ENCODE peak calls at places on chromosomes 4 and X, in ten cellular contexts. One of them, this sample, is unnamed.

GRCh38 chrX:44400588-44400987 is 57.1 kb upstream of the EFHC2 start:
- DNase-seq in IMR-90: peak
- DNase-seq in upper lobe of left lung: no peak
- DNase-seq in stomach: no peak
- DNase-seq in A549: no peak
- DNase-seq in ovary: no peak
- DNase-seq in suprapubic skin: no peak
- DNase-seq in H54: peak
- DNase-seq in NB4: peak
- DNase-seq in thyroid gland: peak
- DNase-seq in this sample: no peak

GRCh38 chrX:49155900-49156837 is 6.4 kb upstream of the MAGIX start:
- DNase-seq in IMR-90: peak
- DNase-seq in upper lobe of left lung: peak
- DNase-seq in stomach: peak
- DNase-seq in A549: peak
- DNase-seq in ovary: peak
- DNase-seq in suprapubic skin: peak
- DNase-seq in H54: no peak
- DNase-seq in NB4: peak
- DNase-seq in thyroid gland: peak
- DNase-seq in this sample: peak

GRCh38 chr4:1554876-1555265 is 129.2 kb downstream of the FAM53A start:
- DNase-seq in IMR-90: no peak
- DNase-seq in upper lobe of left lung: no peak
- DNase-seq in stomach: peak
- DNase-seq in A549: no peak
- DNase-seq in ovary: no peak
- DNase-seq in suprapubic skin: no peak
- DNase-seq in H54: no peak
- DNase-seq in NB4: no peak
- DNase-seq in thyroid gland: no peak
- DNase-seq in this sample: no peak

GRCh38 chr4:161555689-161556660 is 607.8 kb downstream of the FSTL5 start:
- DNase-seq in IMR-90: peak
- DNase-seq in upper lobe of left lung: no peak
- DNase-seq in stomach: no peak
- DNase-seq in A549: no peak
- DNase-seq in ovary: no peak
- DNase-seq in suprapubic skin: no peak
- DNase-seq in H54: no peak
- DNase-seq in NB4: no peak
- DNase-seq in thyroid gland: no peak
- DNase-seq in this sample: no peak

GRCh38 chr4:8289151-8289750 is 19.7 kb downstream of the HTRA3 start:
- DNase-seq in IMR-90: no peak
- DNase-seq in upper lobe of left lung: no peak
- DNase-seq in stomach: no peak
- DNase-seq in A549: no peak
- DNase-seq in ovary: peak
- DNase-seq in suprapubic skin: peak
- DNase-seq in H54: no peak
- DNase-seq in NB4: no peak
- DNase-seq in thyroid gland: no peak
- DNase-seq in this sample: peak

GRCh38 chr4:30945586-30945985 is 225.4 kb downstream of the PCDH7 start:
- DNase-seq in IMR-90: peak
- DNase-seq in upper lobe of left lung: no peak
- DNase-seq in stomach: peak
- DNase-seq in A549: no peak
- DNase-seq in ovary: no peak
- DNase-seq in suprapubic skin: no peak
- DNase-seq in H54: no peak
- DNase-seq in NB4: no peak
- DNase-seq in thyroid gland: no peak
- DNase-seq in this sample: no peak

GRCh38 chrX:45266456-45266855 is 65.8 kb upstream of the DIPK2B start:
- DNase-seq in IMR-90: no peak
- DNase-seq in upper lobe of left lung: no peak
- DNase-seq in stomach: no peak
- DNase-seq in A549: no peak
- DNase-seq in ovary: no peak
- DNase-seq in suprapubic skin: no peak
- DNase-seq in H54: no peak
- DNase-seq in NB4: no peak
- DNase-seq in thyroid gland: no peak
- DNase-seq in this sample: no peak

GRCh38 chrX:136192839-136193414 is 45.6 kb downstream of the FHL1 start:
- DNase-seq in IMR-90: peak
- DNase-seq in upper lobe of left lung: no peak
- DNase-seq in stomach: no peak
- DNase-seq in A549: no peak
- DNase-seq in ovary: no peak
- DNase-seq in suprapubic skin: no peak
- DNase-seq in H54: no peak
- DNase-seq in NB4: peak
- DNase-seq in thyroid gland: no peak
- DNase-seq in this sample: no peak

GRCh38 chr4:116055857-116056827 is 942.7 kb upstream of the NDST4 start:
- DNase-seq in IMR-90: no peak
- DNase-seq in upper lobe of left lung: no peak
- DNase-seq in stomach: no peak
- DNase-seq in A549: no peak
- DNase-seq in ovary: no peak
- DNase-seq in suprapubic skin: no peak
- DNase-seq in H54: no peak
- DNase-seq in NB4: peak
- DNase-seq in thyroid gland: no peak
- DNase-seq in this sample: no peak

GRCh38 chr4:2647403-2648158 is 108.6 kb downstream of the TNIP2 start:
- DNase-seq in IMR-90: no peak
- DNase-seq in upper lobe of left lung: no peak
- DNase-seq in stomach: no peak
- DNase-seq in A549: no peak
- DNase-seq in ovary: peak
- DNase-seq in suprapubic skin: peak
- DNase-seq in H54: no peak
- DNase-seq in NB4: no peak
- DNase-seq in thyroid gland: no peak
- DNase-seq in this sample: no peak

GRCh38 chr4:83723609-83724008 is 187.7 kb downstream of the GPAT3 start:
- DNase-seq in IMR-90: no peak
- DNase-seq in upper lobe of left lung: no peak
- DNase-seq in stomach: no peak
- DNase-seq in A549: no peak
- DNase-seq in ovary: no peak
- DNase-seq in suprapubic skin: no peak
- DNase-seq in H54: no peak
- DNase-seq in NB4: peak
- DNase-seq in thyroid gland: no peak
- DNase-seq in this sample: no peak

GRCh38 chrX:56728321-56728720 is 722 bp upstream of the NBDY start:
- DNase-seq in IMR-90: no peak
- DNase-seq in upper lobe of left lung: no peak
- DNase-seq in stomach: no peak
- DNase-seq in A549: no peak
- DNase-seq in ovary: no peak
- DNase-seq in suprapubic skin: no peak
- DNase-seq in H54: no peak
- DNase-seq in NB4: peak
- DNase-seq in thyroid gland: no peak
- DNase-seq in this sample: no peak

GRCh38 chrX:102858826-102859627 is 78.0 kb upstream of the RAB40AL start:
- DNase-seq in IMR-90: no peak
- DNase-seq in upper lobe of left lung: no peak
- DNase-seq in stomach: no peak
- DNase-seq in A549: no peak
- DNase-seq in ovary: no peak
- DNase-seq in suprapubic skin: no peak
- DNase-seq in H54: no peak
- DNase-seq in NB4: peak
- DNase-seq in thyroid gland: no peak
- DNase-seq in this sample: no peak

GRCh38 chr4:187618701-187619278 is 376.8 kb upstream of the ZFP42 start:
- DNase-seq in IMR-90: peak
- DNase-seq in upper lobe of left lung: no peak
- DNase-seq in stomach: no peak
- DNase-seq in A549: no peak
- DNase-seq in ovary: no peak
- DNase-seq in suprapubic skin: no peak
- DNase-seq in H54: no peak
- DNase-seq in NB4: no peak
- DNase-seq in thyroid gland: no peak
- DNase-seq in this sample: no peak

GRCh38 chr4:69546121-69546520 is 50.4 kb upstream of the UGT2B4 start:
- DNase-seq in IMR-90: no peak
- DNase-seq in upper lobe of left lung: no peak
- DNase-seq in stomach: no peak
- DNase-seq in A549: no peak
- DNase-seq in ovary: no peak
- DNase-seq in suprapubic skin: no peak
- DNase-seq in H54: no peak
- DNase-seq in NB4: peak
- DNase-seq in thyroid gland: no peak
- DNase-seq in this sample: no peak

GRCh38 chr4:42594880-42595279 is 62.0 kb downstream of the ATP8A1 start:
- DNase-seq in IMR-90: no peak
- DNase-seq in upper lobe of left lung: no peak
- DNase-seq in stomach: no peak
- DNase-seq in A549: no peak
- DNase-seq in ovary: no peak
- DNase-seq in suprapubic skin: no peak
- DNase-seq in H54: no peak
- DNase-seq in NB4: no peak
- DNase-seq in thyroid gland: no peak
- DNase-seq in this sample: no peak

GRCh38 chr4:94545296-94545695 is 93.6 kb downstream of the PDLIM5 start:
- DNase-seq in IMR-90: peak
- DNase-seq in upper lobe of left lung: no peak
- DNase-seq in stomach: no peak
- DNase-seq in A549: no peak
- DNase-seq in ovary: no peak
- DNase-seq in suprapubic skin: no peak
- DNase-seq in H54: no peak
- DNase-seq in NB4: no peak
- DNase-seq in thyroid gland: no peak
- DNase-seq in this sample: no peak
- TF ChIP-seq POLR2A in IMR-90: no peak
- TF ChIP-seq POLR2A in upper lobe of left lung: no peak
- TF ChIP-seq POLR2A in stomach: no peak
- TF ChIP-seq POLR2A in A549: no peak
- TF ChIP-seq POLR2A in ovary: no peak
- TF ChIP-seq POLR2A in suprapubic skin: no peak
- TF ChIP-seq POLR2A in H54: no peak
- TF ChIP-seq POLR2A in NB4: no peak
- TF ChIP-seq POLR2A in thyroid gland: no peak
- TF ChIP-seq POLR2A in this sample: no peak

DNA sequence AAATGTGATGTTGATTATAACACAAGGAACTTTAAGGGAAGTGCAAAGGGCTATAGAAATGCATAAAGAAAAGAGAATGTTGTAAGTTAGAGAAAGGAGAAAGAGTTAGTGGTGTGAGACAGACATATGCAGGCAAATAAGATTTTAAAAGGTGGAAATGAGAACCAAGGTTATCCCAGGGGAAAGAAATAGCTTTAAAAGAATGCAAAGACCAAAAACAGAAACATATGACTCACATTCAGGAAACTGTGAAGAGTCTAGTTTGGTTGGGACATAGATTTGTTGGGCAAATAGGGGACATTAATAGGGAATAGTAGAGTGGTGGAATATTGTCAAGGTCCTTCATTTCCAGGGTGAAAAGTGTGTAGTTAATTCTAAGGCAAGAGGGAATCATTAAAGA is 52.4 kb downstream of the MAPK10 start:
- DNase-seq in IMR-90: no peak
- DNase-seq in upper lobe of left lung: no peak
- DNase-seq in stomach: no peak
- DNase-seq in A549: no peak
- DNase-seq in ovary: no peak
- DNase-seq in suprapubic skin: no peak
- DNase-seq in H54: no peak
- DNase-seq in NB4: no peak
- DNase-seq in thyroid gland: no peak
- DNase-seq in this sample: no peak
- TF ChIP-seq POLR2A in IMR-90: no peak
- TF ChIP-seq POLR2A in upper lobe of left lung: no peak
- TF ChIP-seq POLR2A in stomach: no peak
- TF ChIP-seq POLR2A in A549: no peak
- TF ChIP-seq POLR2A in ovary: no peak
- TF ChIP-seq POLR2A in suprapubic skin: no peak
- TF ChIP-seq POLR2A in H54: no peak
- TF ChIP-seq POLR2A in NB4: no peak
- TF ChIP-seq POLR2A in thyroid gland: no peak
- TF ChIP-seq POLR2A in this sample: no peak

GRCh38 chrX:22159071-22159470 is 113.6 kb upstream of the CBLL2 start:
- DNase-seq in IMR-90: peak
- DNase-seq in upper lobe of left lung: no peak
- DNase-seq in stomach: no peak
- DNase-seq in A549: no peak
- DNase-seq in ovary: no peak
- DNase-seq in suprapubic skin: no peak
- DNase-seq in H54: no peak
- DNase-seq in NB4: no peak
- DNase-seq in thyroid gland: no peak
- DNase-seq in this sample: no peak
- TF ChIP-seq POLR2A in IMR-90: no peak
- TF ChIP-seq POLR2A in upper lobe of left lung: no peak
- TF ChIP-seq POLR2A in stomach: no peak
- TF ChIP-seq POLR2A in A549: no peak
- TF ChIP-seq POLR2A in ovary: no peak
- TF ChIP-seq POLR2A in suprapubic skin: no peak
- TF ChIP-seq POLR2A in H54: no peak
- TF ChIP-seq POLR2A in NB4: no peak
- TF ChIP-seq POLR2A in thyroid gland: no peak
- TF ChIP-seq POLR2A in this sample: no peak

DNA sequence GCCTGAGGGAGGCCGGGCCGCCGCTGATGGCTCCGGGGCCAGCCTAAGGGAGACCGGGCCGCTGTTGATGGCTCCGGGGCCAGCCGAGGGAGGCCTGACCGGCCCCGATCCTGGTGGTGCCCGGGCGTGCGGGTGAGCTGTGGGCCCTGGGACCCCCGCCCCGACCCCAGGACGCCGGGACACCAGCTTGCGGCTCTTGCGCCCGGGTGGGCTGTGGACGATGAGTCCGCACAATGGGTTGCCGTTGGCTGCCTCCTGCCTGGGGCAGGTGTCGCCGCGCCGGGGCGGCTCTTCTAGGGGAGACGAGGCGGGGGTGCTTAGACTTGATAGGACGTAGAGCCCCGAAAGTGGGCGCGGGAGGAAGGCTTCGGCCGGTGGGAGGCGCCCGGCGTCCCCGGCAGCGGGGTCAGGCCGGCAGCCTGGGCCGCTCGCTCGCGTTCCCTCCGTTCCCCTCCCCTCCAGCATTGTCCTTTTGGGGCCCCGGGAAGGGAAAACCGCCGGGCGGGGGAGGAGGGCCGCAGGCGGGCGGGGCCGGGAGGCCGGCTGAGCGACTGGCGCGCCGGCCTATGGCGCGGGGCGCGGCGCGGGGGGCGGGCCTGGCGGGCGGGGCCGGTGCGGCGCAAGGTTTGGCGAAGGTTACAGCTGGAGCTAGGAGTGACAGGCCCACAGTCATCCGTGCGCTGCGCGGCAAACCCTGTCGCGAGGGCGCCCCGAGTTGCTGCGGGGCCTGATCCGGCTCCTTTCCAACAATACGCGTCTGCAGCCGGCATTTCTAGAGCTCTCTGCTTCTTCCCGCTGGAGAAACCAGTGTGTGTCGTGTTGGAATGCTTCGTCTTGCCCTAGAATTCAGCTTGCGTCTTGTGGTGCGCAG is 819 bp downstream of the KIAA0232 start:
- DNase-seq in IMR-90: peak
- DNase-seq in upper lobe of left lung: peak
- DNase-seq in stomach: peak
- DNase-seq in A549: peak
- DNase-seq in ovary: peak
- DNase-seq in suprapubic skin: peak
- DNase-seq in H54: peak
- DNase-seq in NB4: peak
- DNase-seq in thyroid gland: peak
- DNase-seq in this sample: peak
- TF ChIP-seq POLR2A in IMR-90: peak
- TF ChIP-seq POLR2A in upper lobe of left lung: peak
- TF ChIP-seq POLR2A in stomach: no peak
- TF ChIP-seq POLR2A in A549: peak
- TF ChIP-seq POLR2A in ovary: peak
- TF ChIP-seq POLR2A in suprapubic skin: peak
- TF ChIP-seq POLR2A in H54: peak
- TF ChIP-seq POLR2A in NB4: peak
- TF ChIP-seq POLR2A in thyroid gland: peak
- TF ChIP-seq POLR2A in this sample: no peak

This sample was measured in uterus.